ENCODE peak calls at places on chromosome 3, in six cellular contexts. W is fibroblast of mammary gland, O is foreskin fibroblast, H is K562, P is adrenal gland, L is GM23338. T is an unnamed sample.

GRCh38 chr3:31294430-31295149 is 238.1 kb upstream of the STT3B start:
- DNase-seq in H (no peak), W (no peak), L (no peak), O (no peak), P (no peak), T (no peak)

GRCh38 chr3:148175215-148175614 is 522.5 kb upstream of the AGTR1 start:
- DNase-seq in O (no peak), H (no peak), L (no peak), P (no peak), W (peak; percentile 74), T (no peak)

GRCh38 chr3:128906031-128906803 is 26.8 kb downstream of the ACAD9 start:
- DNase-seq in H (no peak), W (no peak), O (no peak), L (no peak), P (no peak), T (no peak)

GRCh38 chr3:197339841-197340520 is 41.6 kb upstream of the DLG1 start:
- DNase-seq in W (peak; percentile 78), L (no peak), O (peak; percentile 17), P (no peak), H (no peak), T (no peak)

GRCh38 chr3:71955549-71956373 is 170.8 kb upstream of the PROK2 start:
- DNase-seq in L (peak; percentile 84), P (peak; percentile 88), H (peak; percentile 21), W (peak; percentile 93), O (peak; percentile 83), T (peak; percentile 70)

GRCh38 chr3:152497457-152497856 is 228.7 kb downstream of the MBNL1 start:
- DNase-seq in H (no peak), P (no peak), W (peak; percentile 88), O (peak; percentile 24), L (no peak), T (no peak)

GRCh38 chr3:135447478-135447877 is 518.0 kb upstream of the PPP2R3A start:
- DNase-seq in P (no peak), W (no peak), O (no peak), H (no peak), L (no peak), T (no peak)

GRCh38 chr3:171770689-171771620 is 39.3 kb downstream of the PLD1 start:
- DNase-seq in P (peak; percentile 82), L (peak; percentile 83), W (peak; percentile 90), H (peak; percentile 25), O (peak; percentile 62), T (peak; percentile 20)

GRCh38 chr3:126445506-126445905 is 30.2 kb downstream of the ZXDC start:
- DNase-seq in H (no peak), P (no peak), L (no peak), W (no peak), O (no peak), T (no peak)

GRCh38 chr3:141740349-141740748 is 2.3 kb downstream of the RNF7 start:
- DNase-seq in W (no peak), L (no peak), O (no peak), H (no peak), P (no peak), T (no peak)
- H3K4me3 ChIP-seq in W (no peak overlapping the region), L (peak overlapping the region; percentile 92), O (peak overlapping the region; percentile 74), H (no peak overlapping the region), P (no peak overlapping the region), T (no peak overlapping the region)

GRCh38 chr3:188571531-188572115 is 417.7 kb downstream of the LPP start:
- DNase-seq in P (no peak), O (no peak), L (no peak), H (no peak), W (no peak), T (no peak)
- TF ChIP-seq CTCF in P (no peak), O (no peak), L (no peak), H (no peak), W (no peak), T (no peak)

DNA sequence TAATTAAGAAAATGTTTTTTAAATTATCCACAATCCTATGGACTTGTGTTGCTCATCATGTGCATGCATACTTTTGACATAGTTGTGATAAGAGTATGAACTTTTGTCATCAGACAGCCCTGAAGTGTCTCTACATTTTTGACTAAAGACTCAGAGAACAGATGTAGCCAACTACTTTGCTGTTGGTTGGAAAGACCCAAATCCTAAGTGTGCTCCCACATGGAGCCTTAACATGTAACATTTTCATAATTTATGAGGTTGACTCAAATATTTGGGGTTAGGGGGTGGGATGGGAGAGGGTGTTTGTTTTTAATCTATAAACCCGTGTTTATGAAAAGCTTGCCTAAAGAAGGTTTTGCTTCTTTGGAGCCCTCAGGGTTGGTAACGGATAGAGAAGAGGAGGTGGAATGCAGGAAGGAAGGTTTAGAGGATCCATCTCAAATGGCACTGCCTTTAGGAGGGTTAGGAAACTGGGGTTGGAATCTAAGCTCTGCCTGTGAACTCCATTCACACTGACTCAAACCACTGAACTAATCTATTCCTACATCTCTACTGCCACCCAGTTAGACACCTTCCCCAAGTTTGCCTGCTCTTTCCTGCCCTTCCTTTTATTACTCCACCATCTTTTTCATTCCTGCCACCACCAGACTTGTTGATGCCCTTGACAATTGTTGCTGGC is 3.7 kb downstream of the BOC start:
- DNase-seq in P (no peak), W (peak; percentile 66), O (peak; percentile 45), L (no peak), H (no peak), T (no peak)
- H3K4me3 ChIP-seq in P (no peak overlapping the region), W (no peak overlapping the region), O (peak overlapping the region; percentile 3), L (no peak overlapping the region), H (no peak overlapping the region), T (no peak overlapping the region)

GRCh38 chr3:79406175-79406574 is 361.6 kb downstream of the ROBO1 start:
- DNase-seq in H (no peak), O (no peak), P (no peak), L (peak; percentile 53), W (no peak), T (peak; percentile 11)
- TF ChIP-seq CTCF in H (no peak), O (no peak), P (no peak), L (peak; percentile 65), W (peak; percentile 19), T (peak; percentile 23)

GRCh38 chr3:58580826-58581327 is 3.7 kb upstream of the FAM107A start:
- DNase-seq in H (no peak), P (no peak), L (peak; percentile 44), W (no peak), O (no peak), T (no peak)

GRCh38 chr3:58578873-58579272 is 1.7 kb upstream of the FAM107A start:
- DNase-seq in P (no peak), H (no peak), W (no peak), L (no peak), O (no peak), T (no peak)

GRCh38 chr3:58585005-58585786 is 8.0 kb upstream of the FAM107A start:
- DNase-seq in O (peak; percentile 74), W (peak; percentile 59), L (peak; percentile 94), H (peak; percentile 68), P (peak; percentile 77), T (no peak)

GRCh38 chr3:58584690-58585004 is 7.5 kb upstream of the FAM107A start:
- DNase-seq in H (no peak), P (no peak), L (no peak), O (no peak), W (no peak), T (no peak)

DNA sequence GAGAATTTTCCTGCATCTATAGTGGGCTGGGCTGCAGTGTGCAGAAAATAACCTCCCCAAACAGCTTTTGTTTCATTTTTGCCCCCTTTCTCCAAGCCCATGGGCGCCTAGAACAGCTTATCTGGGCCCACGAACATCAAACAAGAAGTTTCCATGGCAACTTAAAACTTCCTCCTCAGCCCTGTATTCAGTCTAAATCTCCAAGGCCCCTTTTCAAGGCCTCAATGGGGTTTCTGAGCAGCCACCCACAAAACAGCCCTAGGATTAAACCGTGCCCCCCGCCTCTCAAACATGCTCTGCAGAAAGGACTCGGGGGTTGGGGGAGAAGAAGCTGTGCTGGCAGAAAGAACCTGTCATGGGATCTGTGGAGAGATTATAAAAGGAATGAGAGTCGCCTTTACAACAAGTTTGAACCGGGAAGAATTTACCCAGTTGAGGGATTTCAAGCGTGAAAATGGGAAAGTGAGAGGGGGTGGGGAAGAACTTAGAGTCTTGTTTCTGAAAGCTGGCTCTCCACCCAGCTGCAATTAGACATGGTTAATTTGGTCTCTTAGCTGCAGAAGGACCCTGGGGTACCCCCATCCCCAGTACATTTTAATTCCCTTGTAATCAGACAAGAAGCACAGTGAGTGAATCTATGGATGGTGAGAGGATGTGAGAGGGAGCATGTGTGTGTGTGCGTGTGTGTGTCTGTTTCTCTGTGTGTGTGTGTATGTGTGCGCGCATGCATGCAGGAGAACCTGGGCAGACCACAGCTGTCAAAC is 4.3 kb upstream of the FAM107A start:
- DNase-seq in O (no peak), W (no peak), P (no peak), L (peak; percentile 75), H (no peak), T (peak; percentile 17)
- H3K4me3 ChIP-seq in O (no peak overlapping the region), W (no peak overlapping the region), P (no peak overlapping the region), L (peak overlapping the region; percentile 18), H (no peak overlapping the region), T (no peak overlapping the region)

GRCh38 chr3:23314981-23315805 is 112.1 kb downstream of the UBE2E2 start:
- DNase-seq in P (no peak), H (no peak), O (no peak), W (no peak), L (no peak), T (no peak)
- TF ChIP-seq CTCF in P (no peak), H (no peak), O (no peak), W (no peak), L (no peak), T (no peak)